ENCODE peak calls at places on chromosomes 16 and 17, in ten cellular contexts. One of them, this sample, is unnamed.

GRCh38 chr17:6701719-6702118 is 11.4 kb downstream of the SLC13A5 start:
- DNase-seq in thoracic aorta: no peak
- DNase-seq in colonic mucosa: peak; percentile 30
- DNase-seq in CD8-positive, alpha-beta T cell: no peak
- DNase-seq in stomach: no peak
- DNase-seq in skeletal muscle cell: no peak
- DNase-seq in neural progenitor cell: peak; percentile 86
- DNase-seq in mesendoderm: peak; percentile 75
- DNase-seq in left lung: no peak
- DNase-seq in AG04450: no peak
- DNase-seq in this sample: peak; percentile 33

GRCh38 chr16:4682616-4683254 is 10.6 kb upstream of the NUDT16L1 start:
- DNase-seq in mesendoderm: peak; percentile 68
- DNase-seq in left lung: no peak
- DNase-seq in colonic mucosa: no peak
- DNase-seq in stomach: peak; percentile 79
- DNase-seq in thoracic aorta: no peak
- DNase-seq in skeletal muscle cell: no peak
- DNase-seq in neural progenitor cell: peak; percentile 78
- DNase-seq in CD8-positive, alpha-beta T cell: no peak
- DNase-seq in AG04450: no peak
- DNase-seq in this sample: no peak

GRCh38 chr17:75814900-75815373 is 29.3 kb downstream of the UNC13D start:
- DNase-seq in neural progenitor cell: no peak
- DNase-seq in CD8-positive, alpha-beta T cell: no peak
- DNase-seq in AG04450: peak; percentile 39
- DNase-seq in thoracic aorta: no peak
- DNase-seq in left lung: no peak
- DNase-seq in stomach: no peak
- DNase-seq in colonic mucosa: no peak
- DNase-seq in mesendoderm: no peak
- DNase-seq in skeletal muscle cell: peak; percentile 51
- DNase-seq in this sample: no peak

GRCh38 chr17:3003401-3004149 is 59.8 kb downstream of the OR1D5 start:
- DNase-seq in mesendoderm: no peak
- DNase-seq in left lung: peak; percentile 63
- DNase-seq in CD8-positive, alpha-beta T cell: no peak
- DNase-seq in neural progenitor cell: no peak
- DNase-seq in skeletal muscle cell: no peak
- DNase-seq in stomach: peak; percentile 41
- DNase-seq in colonic mucosa: peak; percentile 41
- DNase-seq in thoracic aorta: no peak
- DNase-seq in AG04450: no peak
- DNase-seq in this sample: no peak

GRCh38 chr17:72408641-72409040 is 287.8 kb downstream of the SOX9 start:
- DNase-seq in neural progenitor cell: no peak
- DNase-seq in CD8-positive, alpha-beta T cell: no peak
- DNase-seq in thoracic aorta: no peak
- DNase-seq in left lung: no peak
- DNase-seq in skeletal muscle cell: no peak
- DNase-seq in colonic mucosa: no peak
- DNase-seq in mesendoderm: no peak
- DNase-seq in AG04450: no peak
- DNase-seq in stomach: no peak
- DNase-seq in this sample: no peak

GRCh38 chr17:41614098-41614497 is 1.5 kb upstream of the KRT16 start:
- DNase-seq in colonic mucosa: no peak
- DNase-seq in stomach: no peak
- DNase-seq in thoracic aorta: no peak
- DNase-seq in left lung: no peak
- DNase-seq in skeletal muscle cell: no peak
- DNase-seq in AG04450: no peak
- DNase-seq in neural progenitor cell: no peak
- DNase-seq in mesendoderm: no peak
- DNase-seq in CD8-positive, alpha-beta T cell: no peak
- DNase-seq in this sample: no peak

GRCh38 chr17:4204676-4205075 is 59.1 kb downstream of the ANKFY1 start:
- DNase-seq in skeletal muscle cell: peak; percentile 97
- DNase-seq in CD8-positive, alpha-beta T cell: no peak
- DNase-seq in stomach: no peak
- DNase-seq in AG04450: peak; percentile 76
- DNase-seq in thoracic aorta: no peak
- DNase-seq in neural progenitor cell: no peak
- DNase-seq in colonic mucosa: peak; percentile 35
- DNase-seq in mesendoderm: no peak
- DNase-seq in left lung: no peak
- DNase-seq in this sample: no peak

GRCh38 chr17:33292184-33292980 is 713 bp downstream of the ASIC2 start:
- DNase-seq in colonic mucosa: peak; percentile 62
- DNase-seq in neural progenitor cell: peak; percentile 79
- DNase-seq in thoracic aorta: no peak
- DNase-seq in mesendoderm: peak; percentile 61
- DNase-seq in skeletal muscle cell: no peak
- DNase-seq in left lung: no peak
- DNase-seq in CD8-positive, alpha-beta T cell: no peak
- DNase-seq in AG04450: no peak
- DNase-seq in stomach: no peak
- DNase-seq in this sample: no peak

GRCh38 chr16:65176603-65177002 is 54.7 kb upstream of the CDH11 start:
- DNase-seq in left lung: peak; percentile 41
- DNase-seq in CD8-positive, alpha-beta T cell: no peak
- DNase-seq in AG04450: peak; percentile 79
- DNase-seq in mesendoderm: no peak
- DNase-seq in skeletal muscle cell: peak; percentile 79
- DNase-seq in colonic mucosa: peak; percentile 19
- DNase-seq in stomach: no peak
- DNase-seq in neural progenitor cell: no peak
- DNase-seq in thoracic aorta: no peak
- DNase-seq in this sample: no peak

GRCh38 chr17:79968116-79968515 is 67.6 kb downstream of the TBC1D16 start:
- DNase-seq in neural progenitor cell: peak; percentile 74
- DNase-seq in colonic mucosa: no peak
- DNase-seq in mesendoderm: no peak
- DNase-seq in left lung: no peak
- DNase-seq in thoracic aorta: no peak
- DNase-seq in AG04450: no peak
- DNase-seq in stomach: no peak
- DNase-seq in CD8-positive, alpha-beta T cell: no peak
- DNase-seq in skeletal muscle cell: no peak
- DNase-seq in this sample: no peak

GRCh38 chr17:77429985-77430752 is 289.4 kb downstream of the SEC14L1 start:
- DNase-seq in mesendoderm: peak; percentile 99
- DNase-seq in stomach: peak; percentile 85
- DNase-seq in neural progenitor cell: peak; percentile 94
- DNase-seq in skeletal muscle cell: peak; percentile 92
- DNase-seq in CD8-positive, alpha-beta T cell: peak; percentile 89
- DNase-seq in AG04450: peak; percentile 96
- DNase-seq in thoracic aorta: peak; percentile 91
- DNase-seq in left lung: peak; percentile 86
- DNase-seq in colonic mucosa: peak; percentile 91
- DNase-seq in this sample: peak; percentile 48

GRCh38 chr16:63575031-63575430 is 1538.8 kb upstream of the CDH8 start:
- DNase-seq in AG04450: no peak
- DNase-seq in mesendoderm: no peak
- DNase-seq in colonic mucosa: no peak
- DNase-seq in stomach: no peak
- DNase-seq in neural progenitor cell: no peak
- DNase-seq in thoracic aorta: no peak
- DNase-seq in left lung: no peak
- DNase-seq in skeletal muscle cell: no peak
- DNase-seq in CD8-positive, alpha-beta T cell: no peak
- DNase-seq in this sample: no peak

GRCh38 chr16:54246454-54246821 is 40.1 kb downstream of the IRX3 start:
- DNase-seq in colonic mucosa: no peak
- DNase-seq in neural progenitor cell: no peak
- DNase-seq in stomach: no peak
- DNase-seq in mesendoderm: no peak
- DNase-seq in thoracic aorta: no peak
- DNase-seq in skeletal muscle cell: no peak
- DNase-seq in CD8-positive, alpha-beta T cell: no peak
- DNase-seq in AG04450: no peak
- DNase-seq in left lung: no peak
- DNase-seq in this sample: no peak

GRCh38 chr17:21458036-21458435 is 81.9 kb downstream of the KCNJ12 start:
- DNase-seq in skeletal muscle cell: no peak
- DNase-seq in mesendoderm: peak; percentile 78
- DNase-seq in AG04450: no peak
- DNase-seq in colonic mucosa: no peak
- DNase-seq in left lung: no peak
- DNase-seq in CD8-positive, alpha-beta T cell: peak; percentile 35
- DNase-seq in neural progenitor cell: peak; percentile 40
- DNase-seq in thoracic aorta: no peak
- DNase-seq in stomach: no peak
- DNase-seq in this sample: no peak
- H3K4me3 ChIP-seq in skeletal muscle cell: no peak overlapping the region
- H3K4me3 ChIP-seq in mesendoderm: no peak overlapping the region
- H3K4me3 ChIP-seq in AG04450: no peak overlapping the region
- H3K4me3 ChIP-seq in colonic mucosa: no peak overlapping the region
- H3K4me3 ChIP-seq in left lung: no peak overlapping the region
- H3K4me3 ChIP-seq in CD8-positive, alpha-beta T cell: no peak overlapping the region
- H3K4me3 ChIP-seq in neural progenitor cell: no peak overlapping the region
- H3K4me3 ChIP-seq in thoracic aorta: no peak overlapping the region
- H3K4me3 ChIP-seq in stomach: no peak overlapping the region
- H3K4me3 ChIP-seq in this sample: no peak overlapping the region

GRCh38 chr16:49216593-49216992 is 65.0 kb downstream of the CBLN1 start:
- DNase-seq in colonic mucosa: no peak
- DNase-seq in skeletal muscle cell: no peak
- DNase-seq in neural progenitor cell: no peak
- DNase-seq in stomach: no peak
- DNase-seq in CD8-positive, alpha-beta T cell: no peak
- DNase-seq in mesendoderm: peak; percentile 2
- DNase-seq in left lung: no peak
- DNase-seq in thoracic aorta: no peak
- DNase-seq in AG04450: no peak
- DNase-seq in this sample: no peak

DNA sequence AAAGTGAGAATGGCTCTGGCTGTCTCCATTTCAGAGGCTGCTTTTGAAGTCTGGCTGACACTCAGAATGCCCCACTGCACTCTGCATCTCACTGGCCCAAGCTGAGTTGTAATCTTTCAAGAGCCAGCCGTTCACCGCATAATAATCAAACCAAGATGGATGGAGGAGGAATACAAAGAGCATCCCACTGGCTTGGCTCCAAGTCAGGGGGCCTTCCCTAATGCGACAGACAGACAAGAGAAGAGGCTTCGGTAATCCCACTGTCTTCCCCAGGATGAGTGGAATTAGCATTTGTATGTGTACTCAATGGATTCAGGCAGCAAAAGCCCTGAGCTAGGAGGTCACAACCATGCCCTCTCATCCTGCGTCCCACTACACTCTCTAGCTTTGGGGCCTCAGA is 68.0 kb downstream of the CBLN1 start:
- DNase-seq in mesendoderm: peak; percentile 66
- DNase-seq in thoracic aorta: no peak
- DNase-seq in colonic mucosa: no peak
- DNase-seq in neural progenitor cell: peak; percentile 74
- DNase-seq in skeletal muscle cell: no peak
- DNase-seq in left lung: no peak
- DNase-seq in CD8-positive, alpha-beta T cell: no peak
- DNase-seq in stomach: no peak
- DNase-seq in AG04450: no peak
- DNase-seq in this sample: no peak
- H3K4me3 ChIP-seq in mesendoderm: no peak overlapping the region
- H3K4me3 ChIP-seq in thoracic aorta: no peak overlapping the region
- H3K4me3 ChIP-seq in colonic mucosa: no peak overlapping the region
- H3K4me3 ChIP-seq in neural progenitor cell: no peak overlapping the region
- H3K4me3 ChIP-seq in skeletal muscle cell: no peak overlapping the region
- H3K4me3 ChIP-seq in left lung: no peak overlapping the region
- H3K4me3 ChIP-seq in CD8-positive, alpha-beta T cell: no peak overlapping the region
- H3K4me3 ChIP-seq in stomach: no peak overlapping the region
- H3K4me3 ChIP-seq in AG04450: no peak overlapping the region
- H3K4me3 ChIP-seq in this sample: no peak overlapping the region

DNA sequence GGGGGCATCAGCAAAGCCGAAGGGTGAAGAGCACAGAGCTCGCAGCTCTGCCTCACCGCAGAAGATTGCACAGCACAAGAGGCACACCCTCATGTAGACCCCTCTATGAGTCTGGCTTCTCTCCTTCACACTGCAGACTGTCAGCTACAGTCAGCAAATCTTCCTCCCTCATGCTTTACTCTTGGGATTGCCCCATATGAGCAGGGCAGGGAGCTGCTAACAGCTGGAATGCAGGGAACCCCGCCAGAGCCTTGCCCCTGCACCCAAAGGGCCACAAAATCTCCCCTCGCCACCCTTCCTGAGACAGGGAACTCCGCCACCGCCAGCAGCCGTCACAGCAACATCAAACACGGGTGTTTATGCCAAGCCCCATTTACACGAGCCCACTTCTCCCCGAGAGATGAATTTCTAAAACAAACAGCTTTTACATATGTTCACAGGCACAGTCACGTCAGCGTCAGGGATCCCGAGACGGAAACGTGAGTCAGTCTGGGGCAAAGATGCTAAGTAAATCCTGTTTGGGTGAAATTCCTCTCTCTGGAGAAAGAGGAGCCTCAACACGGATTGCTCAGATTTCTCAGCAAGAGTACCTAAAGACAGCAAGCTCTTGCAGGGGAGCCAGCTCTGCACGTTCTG is 121.8 kb downstream of the CDYL2 start:
- DNase-seq in stomach: no peak
- DNase-seq in colonic mucosa: no peak
- DNase-seq in mesendoderm: no peak
- DNase-seq in thoracic aorta: no peak
- DNase-seq in AG04450: peak; percentile 82
- DNase-seq in skeletal muscle cell: peak; percentile 81
- DNase-seq in neural progenitor cell: no peak
- DNase-seq in left lung: no peak
- DNase-seq in CD8-positive, alpha-beta T cell: no peak
- DNase-seq in this sample: no peak
- H3K4me3 ChIP-seq in stomach: no peak overlapping the region
- H3K4me3 ChIP-seq in colonic mucosa: no peak overlapping the region
- H3K4me3 ChIP-seq in mesendoderm: no peak overlapping the region
- H3K4me3 ChIP-seq in thoracic aorta: no peak overlapping the region
- H3K4me3 ChIP-seq in AG04450: peak overlapping the region; percentile 52
- H3K4me3 ChIP-seq in skeletal muscle cell: peak overlapping the region; percentile 30
- H3K4me3 ChIP-seq in neural progenitor cell: no peak overlapping the region
- H3K4me3 ChIP-seq in left lung: no peak overlapping the region
- H3K4me3 ChIP-seq in CD8-positive, alpha-beta T cell: no peak overlapping the region
- H3K4me3 ChIP-seq in this sample: no peak overlapping the region

DNA sequence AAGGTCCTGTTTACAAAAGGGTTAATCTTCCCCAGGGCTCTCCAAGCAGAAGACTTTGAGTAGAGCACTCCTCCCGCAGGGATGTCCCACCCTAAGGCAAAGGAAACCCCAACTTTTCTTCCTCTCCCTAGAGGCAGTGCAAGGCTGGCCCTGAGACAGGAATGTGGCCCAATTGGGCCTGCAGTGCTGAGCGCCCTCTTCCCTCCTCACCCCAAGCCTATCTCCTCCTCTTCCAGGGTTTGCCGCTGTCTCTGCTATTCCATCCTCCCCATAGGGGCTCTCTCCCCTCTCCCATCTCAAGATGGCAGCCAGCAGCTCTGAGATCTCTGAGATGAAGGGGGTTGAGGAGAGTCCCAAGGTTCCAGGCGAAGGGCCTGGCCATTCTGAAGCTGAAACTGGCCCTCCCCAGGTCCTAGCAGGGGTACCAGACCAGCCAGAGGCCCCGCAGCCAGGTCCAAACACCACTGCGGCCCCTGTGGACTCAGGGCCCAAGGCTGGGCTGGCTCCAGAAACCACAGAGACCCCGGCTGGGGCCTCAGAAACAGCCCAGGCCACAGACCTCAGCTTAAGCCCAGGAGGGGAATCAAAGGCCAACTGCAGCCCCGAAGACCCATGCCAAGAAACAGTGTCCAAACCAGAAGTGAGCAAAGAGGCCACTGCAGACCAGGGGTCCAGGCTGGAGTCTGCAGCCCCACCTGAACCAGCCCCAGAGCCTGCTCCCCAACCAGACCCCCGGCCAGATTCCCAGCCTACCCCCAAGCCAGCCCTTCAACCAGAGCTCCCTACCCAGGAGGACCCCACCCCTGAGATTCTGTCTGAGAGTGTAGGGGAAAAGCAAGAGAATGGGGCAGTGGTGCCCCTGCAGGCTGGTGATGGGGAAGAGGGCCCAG is 1.0 kb downstream of the PRRT2 start:
- DNase-seq in colonic mucosa: no peak
- DNase-seq in mesendoderm: no peak
- DNase-seq in stomach: no peak
- DNase-seq in CD8-positive, alpha-beta T cell: no peak
- DNase-seq in AG04450: no peak
- DNase-seq in thoracic aorta: no peak
- DNase-seq in neural progenitor cell: peak; percentile 23
- DNase-seq in skeletal muscle cell: no peak
- DNase-seq in left lung: no peak
- DNase-seq in this sample: no peak
- H3K4me3 ChIP-seq in colonic mucosa: peak overlapping the region; percentile 49
- H3K4me3 ChIP-seq in mesendoderm: peak overlapping the region; percentile 37
- H3K4me3 ChIP-seq in stomach: peak overlapping the region; percentile 61
- H3K4me3 ChIP-seq in CD8-positive, alpha-beta T cell: no peak overlapping the region
- H3K4me3 ChIP-seq in AG04450: peak overlapping the region; percentile 75
- H3K4me3 ChIP-seq in thoracic aorta: peak overlapping the region; percentile 79
- H3K4me3 ChIP-seq in neural progenitor cell: peak overlapping the region; percentile 83
- H3K4me3 ChIP-seq in skeletal muscle cell: peak overlapping the region; percentile 68
- H3K4me3 ChIP-seq in left lung: peak overlapping the region; percentile 50
- H3K4me3 ChIP-seq in this sample: peak overlapping the region; percentile 36

This sample was measured in HCT116.